ENCODE peak calls at places on chromosomes 5 and 9, in ten cellular contexts. D is nucleus accumbens, F is Panc1, Y is neuronal stem cell, S is frontal cortex, A is NCI-H2029, E is mesenchymal stem cell, X is iris pigment epithelial cell, Q is BE2C, W is EL. J is an unnamed sample.

GRCh38 chr5:169182797-169183196 is 118.1 kb downstream of the SLIT3 start:
- DNase-seq in D (no peak), F (no peak), Y (no peak), S (no peak), A (no peak), E (no peak), X (no peak), Q (no peak), W (no peak), J (no peak)

GRCh38 chr5:92945630-92946097 is 635.4 kb downstream of the NR2F1-AS1 start:
- DNase-seq in D (peak), F (no peak), Y (no peak), S (no peak), A (no peak), E (no peak), X (peak), Q (no peak), W (no peak), J (no peak)

GRCh38 chr9:12497790-12498189 is 195.4 kb upstream of the TYRP1 start:
- DNase-seq in D (no peak), F (no peak), Y (no peak), S (no peak), A (no peak), E (no peak), X (no peak), Q (no peak), W (no peak), J (no peak)

GRCh38 chr9:659286-659685 is 182.2 kb upstream of the DMRT1 start:
- DNase-seq in D (no peak), F (no peak), Y (no peak), S (no peak), A (no peak), E (no peak), X (no peak), Q (no peak), W (no peak), J (no peak)

GRCh38 chr5:149424371-149425315 is 45.6 kb upstream of the IL17B start:
- DNase-seq in D (no peak), F (no peak), Y (no peak), S (no peak), A (no peak), E (no peak), X (no peak), Q (no peak), W (no peak), J (no peak)

GRCh38 chr9:113715086-113715485 is 161.0 kb upstream of the ZNF618 start:
- DNase-seq in D (no peak), F (no peak), Y (no peak), S (no peak), A (peak), E (peak), X (peak), Q (no peak), W (peak), J (no peak)

GRCh38 chr5:102048940-102049339 is 247.1 kb downstream of the SLCO4C1 start:
- DNase-seq in D (no peak), F (no peak), Y (no peak), S (no peak), A (peak), E (peak), X (peak), Q (peak), W (no peak), J (no peak)

GRCh38 chr5:142255831-142256230 is 69.0 kb downstream of the SPRY4 start:
- DNase-seq in D (no peak), F (no peak), Y (no peak), S (no peak), A (no peak), E (no peak), X (no peak), Q (no peak), W (no peak), J (no peak)

GRCh38 chr5:21847300-21847699 is 1005.8 kb downstream of the CDH12 start:
- DNase-seq in D (no peak), F (no peak), Y (no peak), S (no peak), A (no peak), E (no peak), X (no peak), Q (no peak), W (no peak), J (no peak)

GRCh38 chr5:150473673-150474358 is 24.3 kb upstream of the RPS14 start:
- DNase-seq in D (no peak), F (no peak), Y (no peak), S (no peak), A (no peak), E (peak), X (peak), Q (no peak), W (peak), J (no peak)

GRCh38 chr5:59711316-59711715 is 182.2 kb downstream of the PDE4D start:
- DNase-seq in D (no peak), F (no peak), Y (no peak), S (no peak), A (no peak), E (peak), X (peak), Q (no peak), W (no peak), J (no peak)

GRCh38 chr5:127040779-127041520 is 10.6 kb upstream of the MARCHF3 start:
- DNase-seq in D (no peak), F (no peak), Y (no peak), S (no peak), A (peak), E (no peak), X (peak), Q (no peak), W (peak), J (no peak)

GRCh38 chr5:159995841-159996240 is 13.1 kb upstream of the TTC1 start:
- DNase-seq in D (no peak), F (no peak), Y (no peak), S (no peak), A (no peak), E (no peak), X (no peak), Q (no peak), W (no peak), J (no peak)

GRCh38 chr5:58922392-58923171 is 339.7 kb downstream of the RAB3C start:
- DNase-seq in D (peak), F (no peak), Y (no peak), S (no peak), A (peak), E (no peak), X (no peak), Q (no peak), W (no peak), J (no peak)

GRCh38 chr9:36053971-36054370 is 17.3 kb downstream of the RECK start:
- DNase-seq in D (no peak), F (no peak), Y (no peak), S (no peak), A (no peak), E (peak), X (peak), Q (no peak), W (no peak), J (no peak)

GRCh38 chr9:69056416-69056815 is 20.9 kb downstream of the FXN start:
- DNase-seq in D (no peak), F (no peak), Y (no peak), S (no peak), A (no peak), E (no peak), X (no peak), Q (no peak), W (peak), J (no peak)

GRCh38 chr5:61678966-61679365 is 346.9 kb downstream of the ZSWIM6 start:
- DNase-seq in D (no peak), F (no peak), Y (no peak), S (no peak), A (no peak), E (no peak), X (no peak), Q (peak), W (no peak), J (no peak)

GRCh38 chr9:33167084-33167948 is at the start of gene B4GALT1:
- DNase-seq in D (peak), F (no peak), Y (peak), S (peak), A (peak), E (peak), X (peak), Q (peak), W (peak), J (peak)

GRCh38 chr5:151086905-151087360 is 6.1 kb upstream of the TNIP1 start:
- DNase-seq in D (no peak), F (no peak), Y (no peak), S (no peak), A (no peak), E (peak), X (no peak), Q (no peak), W (no peak), J (peak)

GRCh38 chr5:129749101-129749500 is 1.2 kb downstream of the MINAR2 start:
- DNase-seq in D (no peak), F (no peak), Y (no peak), S (no peak), A (no peak), E (peak), X (no peak), Q (no peak), W (no peak), J (no peak)

GRCh38 chr5:139741823-139742172 is 53.8 kb upstream of the PSD2 start:
- DNase-seq in D (no peak), F (no peak), Y (no peak), S (no peak), A (no peak), E (no peak), X (no peak), Q (no peak), W (no peak), J (no peak)

GRCh38 chr5:82640901-82641300 is 362.7 kb upstream of the RPS23 start:
- DNase-seq in D (peak), F (no peak), Y (no peak), S (no peak), A (no peak), E (no peak), X (no peak), Q (no peak), W (no peak), J (no peak)

GRCh38 chr5:66877843-66878242 is 281.6 kb downstream of the MAST4 start:
- DNase-seq in D (no peak), F (no peak), Y (no peak), S (no peak), A (no peak), E (peak), X (peak), Q (no peak), W (peak), J (no peak)

GRCh38 chr5:14983666-14984441 is 112.3 kb upstream of the ANKH start:
- DNase-seq in D (no peak), F (no peak), Y (no peak), S (no peak), A (no peak), E (no peak), X (no peak), Q (no peak), W (no peak), J (no peak)

GRCh38 chr5:146283344-146283761 is 55.3 kb upstream of the POU4F3 start:
- DNase-seq in D (no peak), F (peak), Y (no peak), S (no peak), A (no peak), E (peak), X (peak), Q (no peak), W (peak), J (no peak)

GRCh38 chr5:53069626-53070025 is 39.9 kb downstream of the MOCS2 start:
- DNase-seq in D (peak), F (peak), Y (no peak), S (no peak), A (no peak), E (no peak), X (peak), Q (no peak), W (peak), J (no peak)

GRCh38 chr9:126377521-126377920 is 50.9 kb downstream of the MVB12B start:
- DNase-seq in D (peak), F (no peak), Y (no peak), S (no peak), A (no peak), E (no peak), X (no peak), Q (no peak), W (no peak), J (no peak)

GRCh38 chr5:177469061-177469628 is 4.3 kb downstream of the DBN1 start:
- DNase-seq in D (peak), F (no peak), Y (no peak), S (peak), A (no peak), E (peak), X (no peak), Q (no peak), W (peak), J (no peak)

GRCh38 chr9:71446081-71446480 is 322.2 kb downstream of the CEMIP2 start:
- DNase-seq in D (no peak), F (no peak), Y (peak), S (no peak), A (no peak), E (no peak), X (no peak), Q (no peak), W (no peak), J (no peak)

GRCh38 chr5:177982956-177983355 is 13.1 kb downstream of the PROP1 start:
- DNase-seq in D (no peak), F (no peak), Y (no peak), S (no peak), A (no peak), E (no peak), X (no peak), Q (no peak), W (no peak), J (no peak)

GRCh38 chr5:81748556-81748955 is 2.3 kb downstream of the SSBP2 start:
- DNase-seq in D (no peak), F (no peak), Y (no peak), S (no peak), A (no peak), E (no peak), X (no peak), Q (no peak), W (no peak), J (no peak)